ENCODE peak calls at places on chromosome 10, in ten cellular contexts. J is lower leg skin, K is A549, B is HAP-1, Z is psoas muscle, I is HCT116, F is fibroblast of lung, P is adipocyte, E is transverse colon, L is cardiac muscle cell. S is an unnamed sample.

GRCh38 chr10:26931223-26931622 is 70.5 kb upstream of the ABI1 start:
- DNase-seq in J (peak), K (no peak), B (peak), Z (no peak), I (no peak), F (no peak), P (no peak), E (peak), L (peak), S (peak)

GRCh38 chr10:124251317-124251716 is 157.9 kb upstream of the CHST15 start:
- DNase-seq in J (no peak), K (no peak), B (no peak), Z (no peak), I (no peak), F (no peak), P (no peak), E (no peak), L (no peak), S (no peak)

GRCh38 chr10:87064651-87065050 is 30.0 kb downstream of the GLUD1 start:
- DNase-seq in J (no peak), K (no peak), B (no peak), Z (no peak), I (no peak), F (no peak), P (no peak), E (no peak), L (no peak), S (no peak)

GRCh38 chr10:78656815-78657621 is 411.7 kb upstream of the ZMIZ1 start:
- DNase-seq in J (peak), K (no peak), B (peak), Z (no peak), I (no peak), F (peak), P (no peak), E (no peak), L (peak), S (no peak)

GRCh38 chr10:102419561-102420442 is 834 bp upstream of the FBXL15 start:
- DNase-seq in J (no peak), K (peak), B (peak), Z (peak), I (no peak), F (no peak), P (peak), E (peak), L (peak), S (no peak)

GRCh38 chr10:31961675-31962074 is 33.0 kb upstream of the ARHGAP12 start:
- DNase-seq in J (no peak), K (peak), B (no peak), Z (no peak), I (no peak), F (peak), P (peak), E (no peak), L (no peak), S (no peak)

GRCh38 chr10:62175256-62175655 is 93.4 kb downstream of the RTKN2 start:
- DNase-seq in J (no peak), K (no peak), B (no peak), Z (no peak), I (no peak), F (no peak), P (peak), E (no peak), L (no peak), S (no peak)

GRCh38 chr10:31830887-31831286 is 97.7 kb downstream of the ARHGAP12 start:
- DNase-seq in J (no peak), K (no peak), B (no peak), Z (no peak), I (no peak), F (peak), P (peak), E (no peak), L (no peak), S (no peak)

GRCh38 chr10:92697663-92698511 is 8.1 kb downstream of the HHEX start:
- DNase-seq in J (no peak), K (peak), B (no peak), Z (no peak), I (no peak), F (no peak), P (no peak), E (no peak), L (no peak), S (peak)

GRCh38 chr10:63738410-63738809 is 217.2 kb downstream of the REEP3 start:
- DNase-seq in J (no peak), K (peak), B (no peak), Z (no peak), I (peak), F (peak), P (peak), E (no peak), L (no peak), S (no peak)

GRCh38 chr10:33132626-33133025 is 174.6 kb upstream of the ITGB1 start:
- DNase-seq in J (no peak), K (no peak), B (peak), Z (no peak), I (no peak), F (no peak), P (no peak), E (no peak), L (no peak), S (no peak)

GRCh38 chr10:93393231-93393630 is 88.9 kb downstream of the MYOF start:
- DNase-seq in J (no peak), K (no peak), B (no peak), Z (no peak), I (no peak), F (no peak), P (no peak), E (no peak), L (peak), S (no peak)

GRCh38 chr10:33216661-33217427 is 117.6 kb downstream of the NRP1 start:
- DNase-seq in J (no peak), K (peak), B (no peak), Z (no peak), I (no peak), F (peak), P (peak), E (no peak), L (no peak), S (no peak)

GRCh38 chr10:63549810-63550209 is 28.6 kb downstream of the REEP3 start:
- DNase-seq in J (no peak), K (no peak), B (no peak), Z (no peak), I (no peak), F (no peak), P (no peak), E (no peak), L (no peak), S (no peak)

GRCh38 chr10:93701903-93702277 is 502 bp downstream of the FRA10AC1 start:
- DNase-seq in J (no peak), K (no peak), B (no peak), Z (no peak), I (no peak), F (peak), P (peak), E (no peak), L (peak), S (no peak)

GRCh38 chr10:75211007-75211735 is 575 bp downstream of the VDAC2 start:
- DNase-seq in J (no peak), K (no peak), B (peak), Z (no peak), I (no peak), F (peak), P (peak), E (peak), L (peak), S (no peak)

GRCh38 chr10:132381726-132382125 is 15.3 kb upstream of the PWWP2B start:
- DNase-seq in J (peak), K (no peak), B (no peak), Z (no peak), I (no peak), F (no peak), P (no peak), E (no peak), L (no peak), S (no peak)

GRCh38 chr10:68296833-68297232 is 35.0 kb upstream of the HNRNPH3 start:
- DNase-seq in J (no peak), K (no peak), B (no peak), Z (no peak), I (no peak), F (no peak), P (peak), E (no peak), L (no peak), S (no peak)

GRCh38 chr10:47176903-47177860 is 122.8 kb upstream of the GDF10 start:
- DNase-seq in J (peak), K (no peak), B (no peak), Z (no peak), I (no peak), F (peak), P (peak), E (no peak), L (no peak), S (no peak)

GRCh38 chr10:23081891-23082290 is 13.5 kb upstream of the MSRB2 start:
- DNase-seq in J (no peak), K (peak), B (no peak), Z (no peak), I (peak), F (no peak), P (no peak), E (no peak), L (no peak), S (no peak)

GRCh38 chr10:63766766-63767505 is 245.7 kb downstream of the REEP3 start:
- DNase-seq in J (no peak), K (no peak), B (no peak), Z (no peak), I (no peak), F (peak), P (peak), E (no peak), L (peak), S (no peak)

GRCh38 chr10:2886662-2887061 is 180.7 kb upstream of the PFKP start:
- DNase-seq in J (peak), K (no peak), B (no peak), Z (no peak), I (no peak), F (no peak), P (no peak), E (no peak), L (no peak), S (no peak)

GRCh38 chr10:24723386-24723787 is 300 bp downstream of the ARHGAP21 start:
- DNase-seq in J (no peak), K (peak), B (no peak), Z (peak), I (no peak), F (peak), P (no peak), E (peak), L (no peak), S (peak)

GRCh38 chr10:115082521-115082920 is 10.6 kb upstream of the ATRNL1 start:
- DNase-seq in J (no peak), K (no peak), B (no peak), Z (no peak), I (no peak), F (peak), P (peak), E (no peak), L (no peak), S (no peak)

GRCh38 chr10:43576062-43576461 is 1.6 kb upstream of the ZNF239 start:
- DNase-seq in J (no peak), K (no peak), B (no peak), Z (no peak), I (no peak), F (no peak), P (no peak), E (no peak), L (no peak), S (no peak)

DNA sequence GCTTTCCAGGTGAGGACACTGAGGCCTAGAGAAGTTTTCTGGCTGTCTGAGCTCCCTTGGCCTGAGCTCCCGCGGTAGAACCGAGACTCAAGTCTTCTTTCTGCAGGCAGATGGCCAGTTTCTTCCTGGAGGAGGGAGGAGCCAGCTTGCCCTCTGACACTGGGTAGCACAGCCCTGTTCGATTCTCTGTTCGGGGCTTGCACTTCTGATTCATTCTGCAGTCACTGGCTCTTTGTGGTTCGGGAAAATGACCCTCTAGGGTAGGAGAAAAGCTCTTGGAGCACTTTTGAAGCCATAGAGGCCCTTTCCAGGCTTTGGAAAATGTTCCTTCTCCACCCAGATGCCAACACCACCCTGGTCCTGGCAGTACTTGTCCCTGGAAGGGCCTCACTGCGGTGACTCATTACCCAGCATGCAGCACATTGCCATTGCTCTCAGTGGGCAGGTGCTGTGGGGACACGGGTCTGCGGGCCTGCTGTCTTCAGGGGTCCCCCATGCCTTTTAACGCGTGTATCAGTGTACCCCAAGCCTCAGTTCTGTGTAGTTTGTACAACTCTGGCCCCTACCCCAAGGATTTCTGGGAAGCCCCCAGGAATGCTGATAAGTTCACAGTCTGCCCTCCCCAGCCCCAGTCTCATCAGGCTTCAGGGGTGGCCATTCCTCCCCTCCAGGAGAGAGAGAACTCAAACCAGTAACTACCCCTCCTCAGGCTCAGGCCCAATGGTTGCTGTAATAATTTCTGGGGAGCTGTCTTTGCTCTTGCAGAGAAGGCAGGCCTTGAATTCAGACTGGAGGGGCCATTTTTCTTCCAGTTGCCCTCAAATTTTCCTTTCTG is 11.9 kb downstream of the CHST3 start:
- DNase-seq in J (no peak), K (peak), B (no peak), Z (peak), I (peak), F (peak), P (peak), E (peak), L (no peak), S (no peak)
- H3K4me3 ChIP-seq in J (no peak), K (peak), B (no peak), Z (peak), I (peak), F (no peak), P (peak), E (no peak), L (no peak), S (no peak)

GRCh38 chr10:52308251-52309031 is 5.6 kb upstream of the DKK1 start:
- DNase-seq in J (peak), K (peak), B (peak), Z (peak), I (no peak), F (peak), P (peak), E (peak), L (peak), S (peak)
- H3K4me3 ChIP-seq in J (no peak), K (peak), B (peak), Z (peak), I (no peak), F (peak), P (peak), E (no peak), L (peak), S (peak)

GRCh38 chr10:30392564-30392990 is 41.4 kb upstream of the MAP3K8 start:
- DNase-seq in J (peak), K (peak), B (peak), Z (peak), I (peak), F (peak), P (peak), E (peak), L (peak), S (peak)
- H3K4me3 ChIP-seq in J (no peak), K (no peak), B (no peak), Z (peak), I (no peak), F (no peak), P (peak), E (no peak), L (no peak), S (no peak)

DNA sequence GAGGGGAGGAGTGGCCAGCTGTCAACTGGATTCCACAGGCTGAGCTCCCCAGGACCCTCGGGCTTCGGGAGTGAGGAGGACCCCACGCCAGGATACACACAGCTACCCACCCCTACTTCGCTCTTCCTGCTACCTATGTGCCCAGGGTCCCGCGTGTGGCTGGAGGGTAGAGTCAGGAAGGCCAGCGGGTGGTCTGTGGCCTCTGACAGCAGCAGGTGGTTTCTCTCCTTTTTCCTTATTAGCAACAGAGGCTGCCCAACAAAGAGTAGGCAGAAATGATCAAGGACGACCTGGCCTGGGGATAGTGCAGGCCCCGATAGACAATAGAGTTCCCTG is 1.1 kb upstream of the KCNMA1 start:
- DNase-seq in J (no peak), K (no peak), B (no peak), Z (no peak), I (no peak), F (no peak), P (no peak), E (no peak), L (no peak), S (no peak)
- H3K4me3 ChIP-seq in J (no peak), K (peak), B (no peak), Z (peak), I (no peak), F (peak), P (peak), E (peak), L (peak), S (peak)

DNA sequence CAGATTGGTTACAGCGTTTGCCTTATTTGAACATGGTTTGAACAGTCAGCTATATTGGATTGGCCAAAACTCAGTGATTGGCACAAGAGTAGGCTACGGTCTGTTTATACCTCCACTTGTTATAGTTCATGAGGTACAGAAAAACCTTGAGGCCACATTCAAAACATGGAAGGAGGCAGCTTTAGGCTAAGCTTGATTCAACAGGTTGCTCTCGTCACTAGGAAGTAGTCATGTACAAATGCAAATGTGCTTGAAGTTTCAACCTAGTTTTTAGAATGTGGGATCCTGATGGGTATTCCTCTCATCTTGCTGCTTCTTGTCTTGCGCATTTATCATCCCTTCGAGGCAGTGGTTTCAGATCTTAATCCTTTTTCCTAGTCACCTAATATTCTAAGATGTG is 132.1 kb downstream of the MGMT start:
- DNase-seq in J (no peak), K (no peak), B (no peak), Z (no peak), I (no peak), F (no peak), P (no peak), E (no peak), L (no peak), S (no peak)
- H3K4me3 ChIP-seq in J (no peak), K (no peak), B (no peak), Z (no peak), I (no peak), F (no peak), P (no peak), E (no peak), L (no peak), S (no peak)

GRCh38 chr10:14876764-14877163 is 1.9 kb upstream of the SUV39H2 start:
- DNase-seq in J (no peak), K (no peak), B (no peak), Z (no peak), I (no peak), F (no peak), P (no peak), E (no peak), L (no peak), S (no peak)

GRCh38 chr10:14879801-14880193 is 1.1 kb downstream of the SUV39H2 start:
- DNase-seq in J (no peak), K (peak), B (no peak), Z (no peak), I (no peak), F (no peak), P (no peak), E (no peak), L (no peak), S (no peak)

GRCh38 chr10:14880201-14880600 is 1.5 kb downstream of the SUV39H2 start:
- DNase-seq in J (no peak), K (no peak), B (no peak), Z (no peak), I (no peak), F (peak), P (no peak), E (no peak), L (peak), S (no peak)

GRCh38 chr10:14879055-14879800 is 562 bp downstream of the SUV39H2 start:
- DNase-seq in J (peak), K (peak), B (peak), Z (no peak), I (no peak), F (peak), P (peak), E (peak), L (no peak), S (no peak)

DNA sequence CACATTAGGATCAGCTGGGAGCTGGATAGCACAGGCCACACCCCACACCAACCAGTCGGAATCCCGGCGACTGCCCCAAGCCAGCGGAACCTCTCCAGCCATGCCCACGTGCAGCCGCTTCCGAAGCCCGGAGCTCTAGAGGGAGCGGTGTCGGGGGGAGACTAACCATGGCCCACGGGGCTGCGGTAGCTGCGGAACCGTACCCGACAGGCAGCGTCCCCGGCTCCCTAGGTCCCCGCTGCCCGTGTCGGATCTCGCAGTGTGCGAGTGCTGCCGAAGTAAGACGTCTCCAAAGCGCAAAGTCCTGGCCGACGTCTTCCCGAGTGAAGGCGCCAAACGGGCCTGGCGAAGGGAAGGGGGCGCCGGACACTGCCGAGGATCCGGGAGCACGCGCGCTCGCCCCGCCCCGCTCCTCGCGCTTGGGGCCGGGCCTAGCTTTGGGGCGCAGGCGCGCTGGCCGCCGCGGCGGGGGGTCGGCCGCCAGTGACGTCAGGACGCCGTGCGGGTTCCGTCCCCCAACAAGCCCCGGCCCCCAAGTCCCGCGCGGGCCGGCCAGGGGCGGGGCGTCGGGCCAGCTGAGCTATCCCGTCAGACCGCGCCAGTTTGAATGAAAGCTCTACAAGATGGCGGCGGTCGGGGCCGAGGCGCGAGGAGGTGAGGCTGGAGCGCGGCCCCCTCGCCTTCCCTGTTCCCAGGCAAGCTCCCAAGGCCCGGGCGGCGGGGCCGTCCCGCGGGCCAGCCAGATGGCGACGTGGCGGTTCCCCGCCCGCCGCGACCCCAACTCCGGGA is at the start of gene SUV39H2:
- DNase-seq in J (peak), K (peak), B (peak), Z (peak), I (peak), F (peak), P (peak), E (peak), L (peak), S (peak)
- H3K4me3 ChIP-seq in J (peak), K (peak), B (peak), Z (peak), I (peak), F (peak), P (peak), E (peak), L (peak), S (peak)

S was measured in GM06990.